ENCODE peak calls at places on chromosomes 3 and 15, in five cellular contexts. V, G, B, A and W are unnamed samples.

GRCh38 chr3:8581806-8582436 is 62.7 kb downstream of the SSUH2 start:
- DNase-seq in V (peak; percentile 44), G (no peak), B (no peak), A (no peak), W (no peak)

GRCh38 chr3:151228291-151229125 is 25.5 kb upstream of the GPR171 start:
- DNase-seq in V (no peak), G (peak; percentile 21), B (peak; percentile 75), A (no peak), W (no peak)

GRCh38 chr3:30399394-30400181 is 206.8 kb upstream of the TGFBR2 start:
- DNase-seq in V (no peak), G (no peak), B (no peak), A (no peak), W (no peak)

GRCh38 chr3:157151627-157152026 is 8.3 kb downstream of the CCNL1 start:
- DNase-seq in V (no peak), G (no peak), B (no peak), A (no peak), W (no peak)

GRCh38 chr15:29740692-29741311 is 81.5 kb downstream of the TJP1 start:
- DNase-seq in V (no peak), G (no peak), B (no peak), A (no peak), W (no peak)

GRCh38 chr3:2741520-2741919 is 368.7 kb downstream of the IL5RA start:
- DNase-seq in V (no peak), G (no peak), B (no peak), A (no peak), W (no peak)

GRCh38 chr3:191094057-191094456 is 105.0 kb upstream of the OSTN start:
- DNase-seq in V (no peak), G (peak; percentile 25), B (peak; percentile 45), A (no peak), W (no peak)

GRCh38 chr15:26773485-26773877 is 615 bp upstream of the GABRB3 start:
- DNase-seq in V (no peak), G (no peak), B (no peak), A (no peak), W (peak; percentile 87)

GRCh38 chr15:77022646-77023575 is 28.0 kb downstream of the PSTPIP1 start:
- DNase-seq in V (no peak), G (no peak), B (no peak), A (no peak), W (peak; percentile 41)

GRCh38 chr3:195897081-195897852 is 11.1 kb downstream of the TNK2 start:
- DNase-seq in V (no peak), G (peak; percentile 84), B (no peak), A (no peak), W (peak; percentile 56)

GRCh38 chr3:143672396-143673165 is 175.7 kb downstream of the SLC9A9 start:
- DNase-seq in V (no peak), G (no peak), B (no peak), A (no peak), W (no peak)

GRCh38 chr3:65919841-65920240 is 118.9 kb downstream of the MAGI1 start:
- DNase-seq in V (no peak), G (no peak), B (no peak), A (no peak), W (no peak)

GRCh38 chr3:38318766-38319671 is 27.6 kb upstream of the XYLB start:
- DNase-seq in V (peak; percentile 22), G (no peak), B (no peak), A (no peak), W (no peak)

GRCh38 chr15:68818088-68818670 is 2.5 kb downstream of the ANP32A start:
- DNase-seq in V (peak; percentile 64), G (no peak), B (peak; percentile 45), A (peak; percentile 66), W (peak; percentile 90)

GRCh38 chr3:73623996-73624362 is 762 bp downstream of the PDZRN3 start:
- DNase-seq in V (no peak), G (no peak), B (no peak), A (no peak), W (peak; percentile 83)

GRCh38 chr3:111802700-111803099 is 56.4 kb upstream of the PHLDB2 start:
- DNase-seq in V (no peak), G (no peak), B (no peak), A (no peak), W (no peak)

GRCh38 chr3:156233875-156234274 is 113.5 kb downstream of the KCNAB1 start:
- DNase-seq in V (no peak), G (peak; percentile 58), B (no peak), A (no peak), W (no peak)

GRCh38 chr15:72098076-72098475 is 19.9 kb downstream of the MYO9A start:
- DNase-seq in V (no peak), G (no peak), B (no peak), A (no peak), W (no peak)

GRCh38 chr3:157594413-157594812 is 91.2 kb upstream of the VEPH1 start:
- DNase-seq in V (no peak), G (no peak), B (no peak), A (no peak), W (peak; percentile 10)

GRCh38 chr3:114896978-114897377 is 250.1 kb downstream of the ZBTB20 start:
- DNase-seq in V (no peak), G (no peak), B (no peak), A (no peak), W (no peak)

GRCh38 chr15:75049392-75049791 is 26.0 kb downstream of the PPCDC start:
- DNase-seq in V (peak; percentile 73), G (no peak), B (no peak), A (no peak), W (no peak)

GRCh38 chr3:56323986-56324420 is 144.3 kb downstream of the ERC2 start:
- DNase-seq in V (no peak), G (no peak), B (no peak), A (peak; percentile 24), W (no peak)

GRCh38 chr3:49171119-49171774 is at the start of gene KLHDC8B:
- DNase-seq in V (peak; percentile 83), G (no peak), B (peak; percentile 33), A (peak; percentile 89), W (peak; percentile 99)

GRCh38 chr15:40859206-40859851 is 14.7 kb downstream of the RHOV start:
- DNase-seq in V (peak; percentile 80), G (no peak), B (peak; percentile 62), A (peak; percentile 79), W (peak; percentile 89)

GRCh38 chr15:64216722-64217428 is 54.1 kb upstream of the PPIB start:
- DNase-seq in V (no peak), G (no peak), B (no peak), A (no peak), W (no peak)

GRCh38 chr3:37779289-37780152 is 82.2 kb upstream of the CTDSPL start:
- DNase-seq in V (peak; percentile 2), G (peak; percentile 52), B (peak; percentile 41), A (peak; percentile 67), W (peak; percentile 83)

GRCh38 chr15:94673801-94674200 is 442.4 kb downstream of the MCTP2 start:
- DNase-seq in V (no peak), G (peak; percentile 4), B (no peak), A (no peak), W (no peak)

GRCh38 chr3:126017310-126017709 is 48.3 kb downstream of the ROPN1B start:
- DNase-seq in V (no peak), G (no peak), B (no peak), A (no peak), W (no peak)

GRCh38 chr3:191499307-191500125 is 38.6 kb downstream of the PYDC2 start:
- DNase-seq in V (no peak), G (no peak), B (no peak), A (no peak), W (peak; percentile 42)

DNA sequence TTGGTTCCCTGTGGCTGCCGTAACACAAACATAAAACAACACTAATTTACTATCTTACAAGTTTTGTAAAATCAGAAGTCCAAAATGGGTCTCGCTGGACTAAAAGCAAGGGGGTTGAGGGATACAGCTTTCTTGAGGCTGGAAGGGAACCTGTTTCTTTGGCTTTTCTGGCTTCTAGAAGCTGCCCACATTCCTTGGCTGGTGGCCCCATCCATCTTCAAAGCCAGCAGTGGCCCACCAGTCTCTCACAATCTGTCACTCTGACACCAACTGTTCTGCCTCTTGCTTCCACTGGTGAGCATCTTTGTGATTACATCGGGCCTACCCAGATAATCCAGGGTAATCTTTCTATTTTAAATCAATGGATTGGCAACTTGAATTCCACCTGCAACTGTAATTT is 1.1 kb upstream of the ANPEP start:
- DNase-seq in V (no peak), G (no peak), B (no peak), A (no peak), W (no peak)
- H3K27me3 ChIP-seq in V (no peaks in the 10 kb centered on the region), G (peaks cover 5% of the 10 kb centered on the region), B (no peaks in the 10 kb centered on the region), A (peaks cover 6% of the 10 kb centered on the region), W (peaks cover 35% of the 10 kb centered on the region)

GRCh38 chr15:70867911-70868467 is 14.0 kb upstream of the LARP6 start:
- DNase-seq in V (no peak), G (no peak), B (no peak), A (no peak), W (no peak)
- H3K4me3 ChIP-seq in V (no peak overlapping the region), G (no peak overlapping the region), B (no peak overlapping the region), A (no peak overlapping the region), W (no peak overlapping the region)

DNA sequence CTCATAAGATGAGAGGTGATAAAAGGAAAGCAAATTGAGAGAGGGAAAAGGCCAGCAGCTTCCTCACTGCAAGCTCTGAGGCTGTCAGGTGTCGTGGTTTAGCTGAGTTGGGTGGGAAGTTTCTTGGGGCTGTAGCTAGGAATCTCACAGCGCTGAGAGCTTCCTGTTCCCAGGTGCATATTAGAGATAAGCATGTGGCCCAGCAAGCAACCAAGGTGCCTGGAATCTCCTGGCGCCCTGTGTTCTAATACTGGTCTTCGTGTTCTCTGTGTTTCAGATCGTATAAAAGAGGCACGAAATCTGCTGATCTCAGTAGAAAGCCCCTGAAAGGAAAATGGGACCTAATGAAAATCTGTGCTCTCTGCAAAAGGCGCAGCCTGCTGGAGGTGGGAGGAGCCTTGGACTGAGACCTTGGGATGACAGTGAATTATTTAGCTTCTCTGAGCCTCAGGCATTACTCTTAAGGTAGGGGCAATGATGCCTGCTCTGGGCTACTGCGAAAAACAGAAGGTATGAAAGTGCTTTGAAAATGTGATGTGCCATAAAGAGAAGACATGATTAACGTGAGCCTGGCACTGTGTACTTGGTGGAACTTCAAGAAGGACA is 499.9 kb downstream of the TBL1XR1 start:
- DNase-seq in V (no peak), G (no peak), B (no peak), A (no peak), W (peak; percentile 13)
- H3K27me3 ChIP-seq in V (no peaks in the 10 kb centered on the region), G (no peaks in the 10 kb centered on the region), B (no peaks in the 10 kb centered on the region), A (no peaks in the 10 kb centered on the region), W (no peaks in the 10 kb centered on the region)

DNA sequence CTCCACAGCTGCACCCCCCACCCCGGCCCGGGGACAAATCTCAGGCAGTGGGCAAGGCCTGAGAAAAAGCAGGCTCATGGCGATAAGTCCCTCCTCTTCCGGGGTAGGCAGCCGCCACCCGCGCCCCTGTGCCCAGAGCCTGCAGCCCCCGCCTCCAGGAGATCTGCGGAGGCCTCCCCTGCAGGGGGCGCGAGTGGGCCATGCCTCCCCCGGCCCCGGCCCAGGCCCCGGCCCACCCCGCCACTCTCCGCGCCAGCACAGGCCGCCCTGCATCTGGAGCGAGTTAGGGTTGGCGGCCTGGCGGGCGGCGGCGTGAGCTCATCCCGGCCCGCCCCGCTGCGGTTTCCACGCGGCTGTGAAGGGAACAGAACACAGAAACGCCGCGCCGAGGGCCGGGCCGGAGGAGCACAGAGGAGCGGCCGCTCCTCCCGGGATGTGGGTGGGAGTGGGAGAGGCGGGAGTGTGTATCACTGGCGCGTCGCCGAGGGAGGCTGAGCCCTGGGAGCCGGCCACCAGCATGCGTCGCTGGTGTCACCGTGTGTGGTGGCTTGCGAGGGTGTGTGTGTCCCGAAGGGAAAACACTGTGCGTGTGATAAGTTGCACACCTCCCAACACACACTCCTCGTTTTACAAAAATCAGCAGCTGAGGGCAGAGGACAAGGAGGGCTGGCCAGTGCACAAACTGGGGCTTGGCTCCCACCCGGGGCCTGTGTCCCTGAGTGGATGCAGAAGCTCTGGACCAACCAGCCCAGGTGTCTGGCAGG is 17.2 kb downstream of the MYL3 start:
- DNase-seq in V (peak; percentile 78), G (no peak), B (no peak), A (peak; percentile 70), W (peak; percentile 97)
- H3K4me3 ChIP-seq in V (no peak overlapping the region), G (peak overlapping the region; percentile 29), B (peak overlapping the region; percentile 59), A (no peak overlapping the region), W (peak overlapping the region; percentile 52)

GRCh38 chr3:194397757-194398312 is 1.2 kb downstream of the GP5 start:
- DNase-seq in V (no peak), G (no peak), B (no peak), A (no peak), W (peak; percentile 36)
- H3K27me3 ChIP-seq in V (peaks cover 5% of the 10 kb centered on the region), G (peaks cover 24% of the 10 kb centered on the region), B (no peaks in the 10 kb centered on the region), A (peaks cover 2% of the 10 kb centered on the region), W (peaks cover 6% of the 10 kb centered on the region)